ENCODE peak calls at places on chromosomes 7 and 10, in seven cellular contexts. G, Y, T, K, N, R and C are unnamed samples.

GRCh38 chr7:13801669-13802068 is 187.8 kb downstream of the ETV1 start:
- DNase-seq in Y (no peak), G (no peak), T (no peak), N (no peak), R (no peak), K (no peak), C (no peak)

GRCh38 chr10:14798631-14799030 is 23.9 kb upstream of the FAM107B start:
- DNase-seq in G (no peak), N (no peak), Y (no peak), T (no peak), R (no peak), K (no peak), C (no peak)

GRCh38 chr10:104449402-104449801 is 95.8 kb downstream of the CFAP58 start:
- DNase-seq in R (no peak), Y (no peak), G (no peak), N (peak; percentile 55), T (no peak), K (no peak), C (no peak)

GRCh38 chr7:146136357-146136875 is 19.8 kb downstream of the CNTNAP2 start:
- DNase-seq in T (no peak), N (no peak), R (no peak), K (no peak), Y (no peak), G (no peak), C (no peak)

GRCh38 chr7:92799446-92800211 is 36.7 kb downstream of the CDK6 start:
- DNase-seq in R (no peak), N (no peak), T (no peak), G (no peak), Y (no peak), K (no peak), C (no peak)

GRCh38 chr7:50202052-50202555 is 102.4 kb upstream of the IKZF1 start:
- DNase-seq in Y (no peak), K (no peak), G (no peak), T (no peak), R (no peak), N (no peak), C (no peak)

GRCh38 chr10:123607386-123607785 is 58.8 kb upstream of the GPR26 start:
- DNase-seq in N (no peak), R (no peak), Y (no peak), G (no peak), K (no peak), T (no peak), C (no peak)

GRCh38 chr10:86295351-86295750 is 71.2 kb downstream of the GRID1 start:
- DNase-seq in K (no peak), N (no peak), G (no peak), R (no peak), Y (no peak), T (no peak), C (no peak)

GRCh38 chr10:119477444-119477843 is 65.1 kb downstream of the RGS10 start:
- DNase-seq in T (no peak), K (no peak), N (no peak), G (no peak), Y (peak; percentile 78), R (no peak), C (no peak)

GRCh38 chr7:39228946-39229345 is 251.2 kb downstream of the POU6F2 start:
- DNase-seq in Y (no peak), R (no peak), T (no peak), G (no peak), K (no peak), N (peak; percentile 23), C (no peak)

GRCh38 chr10:21171197-21171935 is 274.3 kb upstream of the NEBL start:
- DNase-seq in G (no peak), R (no peak), T (no peak), Y (no peak), K (no peak), N (no peak), C (no peak)

GRCh38 chr10:126294451-126294850 is 93.8 kb downstream of the ADAM12 start:
- DNase-seq in R (no peak), K (no peak), T (no peak), Y (no peak), N (no peak), G (no peak), C (no peak)

GRCh38 chr10:129063212-129063611 is 403.8 kb upstream of the MGMT start:
- DNase-seq in T (no peak), Y (no peak), K (no peak), R (no peak), N (no peak), G (no peak), C (no peak)

GRCh38 chr10:64558094-64558870 is 1037.1 kb downstream of the REEP3 start:
- DNase-seq in T (no peak), R (no peak), K (no peak), N (no peak), G (no peak), Y (no peak), C (peak; percentile 85)

GRCh38 chr7:102279537-102280400 is 6.9 kb upstream of the SH2B2 start:
- DNase-seq in N (peak; percentile 31), T (no peak), Y (peak; percentile 83), G (peak; percentile 81), K (peak; percentile 48), R (peak; percentile 54), C (no peak)

GRCh38 chr10:131580076-131580652 is 268.6 kb upstream of the TCERG1L start:
- DNase-seq in N (no peak), G (no peak), T (no peak), R (no peak), K (no peak), Y (no peak), C (no peak)

GRCh38 chr10:12848439-12849173 is 152.9 kb downstream of the CCDC3 start:
- DNase-seq in N (no peak), K (no peak), Y (no peak), R (no peak), G (no peak), T (no peak), C (peak; percentile 83)

GRCh38 chr7:108071551-108071950 is 58.6 kb downstream of the LAMB4 start:
- DNase-seq in G (no peak), Y (no peak), R (no peak), T (no peak), N (no peak), K (no peak), C (no peak)